ENCODE peak calls at places on chromosomes 6 and 20, in four cellular contexts. F, B, V and G are unnamed samples.

GRCh38 chr6:75386050-75386770 is 101.6 kb upstream of the TMEM30A start:
- DNase-seq in V (no peak), F (no peak), B (no peak), G (no peak)

GRCh38 chr6:157116420-157116819 is 206.9 kb downstream of the TMEM242 start:
- DNase-seq in F (no peak), B (no peak), V (no peak), G (no peak)

GRCh38 chr6:166989427-166990034 is 9.7 kb upstream of the CEP43 start:
- DNase-seq in V (no peak), F (no peak), B (peak), G (no peak)

GRCh38 chr6:170091000-170091638 is 199.8 kb downstream of the DLL1 start:
- DNase-seq in B (no peak), F (peak), V (no peak), G (peak)

GRCh38 chr6:41566961-41567360 is 20.8 kb downstream of the FOXP4 start:
- DNase-seq in F (no peak), V (no peak), B (no peak), G (no peak)

GRCh38 chr6:137111296-137112066 is 62.0 kb downstream of the IL22RA2 start:
- DNase-seq in B (no peak), V (no peak), F (no peak), G (no peak)

GRCh38 chr6:114452785-114453401 is 110.1 kb upstream of the HS3ST5 start:
- DNase-seq in B (no peak), V (no peak), F (no peak), G (no peak)

GRCh38 chr6:33290459-33290858 is 1.1 kb downstream of the PFDN6 start:
- DNase-seq in V (no peak), F (no peak), B (no peak), G (no peak)

GRCh38 chr6:42125663-42126062 is 16.8 kb downstream of the C6orf132 start:
- DNase-seq in F (no peak), B (no peak), V (no peak), G (no peak)

GRCh38 chr6:110811187-110811586 is 4.1 kb downstream of the CDK19 start:
- DNase-seq in B (no peak), F (no peak), V (peak), G (no peak)

GRCh38 chr20:46523108-46523507 is 9.7 kb upstream of the ZNF334 start:
- DNase-seq in B (no peak), F (no peak), V (no peak), G (no peak)

GRCh38 chr20:14937021-14937420 is 599.6 kb upstream of the FLRT3 start:
- DNase-seq in F (no peak), B (no peak), V (no peak), G (no peak)

GRCh38 chr6:14079971-14080370 is 37.6 kb upstream of the CD83 start:
- DNase-seq in B (no peak), F (no peak), V (no peak), G (no peak)

GRCh38 chr6:157019733-157020132 is 242.6 kb downstream of the ARID1B start:
- DNase-seq in V (no peak), F (no peak), B (no peak), G (no peak)

GRCh38 chr6:127864701-127865100 is 36.2 kb downstream of the THEMIS start:
- DNase-seq in V (no peak), F (no peak), B (no peak), G (no peak)

GRCh38 chr6:132693478-132693877 is 20.4 kb downstream of the VNN1 start:
- DNase-seq in V (no peak), F (no peak), B (no peak), G (no peak)

GRCh38 chr6:1679691-1680068 is 70.0 kb downstream of the FOXC1 start:
- DNase-seq in B (no peak), F (no peak), V (no peak), G (no peak)

GRCh38 chr6:45422541-45423110 is 44.9 kb upstream of the SUPT3H start:
- DNase-seq in F (no peak), B (peak), V (no peak), G (peak)

GRCh38 chr6:122645256-122645655 is 35.1 kb downstream of the PKIB start:
- DNase-seq in F (no peak), V (no peak), B (no peak), G (no peak)

GRCh38 chr6:170553686-170554085 is 483 bp upstream of the TBP start:
- DNase-seq in V (no peak), B (no peak), F (peak), G (no peak)

GRCh38 chr6:113169484-113169883 is 687.7 kb upstream of the MARCKS start:
- DNase-seq in V (no peak), B (no peak), F (no peak), G (no peak)

GRCh38 chr20:24962510-24962909 is 13.4 kb downstream of the CST7 start:
- DNase-seq in B (no peak), F (no peak), V (no peak), G (peak)

GRCh38 chr6:3813918-3814317 is 35.3 kb upstream of the FAM50B start:
- DNase-seq in F (no peak), B (no peak), V (no peak), G (no peak)

GRCh38 chr6:140274548-140274947 is 900.1 kb upstream of the CITED2 start:
- DNase-seq in B (no peak), V (no peak), F (no peak), G (no peak)